ENCODE peak calls at places on chromosomes 16 and 17, in four cellular contexts. O, H, J and S are unnamed samples.

GRCh38 chr16:85286066-85286712 is 173.9 kb upstream of the CIBAR2 start:
- DNase-seq in O (peak; percentile 94), H (no peak), J (peak; percentile 84), S (no peak)

GRCh38 chr16:66050991-66051390 is 315.5 kb upstream of the CDH5 start:
- DNase-seq in O (no peak), H (no peak), J (no peak), S (no peak)

GRCh38 chr17:41538565-41538991 is 10.5 kb upstream of the KRT19 start:
- DNase-seq in O (no peak), H (no peak), J (peak; percentile 26), S (no peak)

GRCh38 chr17:15213381-15214087 is 51.6 kb downstream of the PMP22 start:
- DNase-seq in O (no peak), H (no peak), J (peak; percentile 46), S (no peak)

GRCh38 chr16:6897910-6898475 is 434.7 kb upstream of the RBFOX1 start:
- DNase-seq in O (no peak), H (no peak), J (no peak), S (no peak)

GRCh38 chr17:65550075-65550635 is 11.3 kb downstream of the AXIN2 start:
- DNase-seq in O (no peak), H (no peak), J (no peak), S (no peak)

GRCh38 chr17:73368085-73368631 is 56.4 kb upstream of the CDC42EP4 start:
- DNase-seq in O (no peak), H (no peak), J (no peak), S (no peak)

GRCh38 chr16:67770371-67770991 is 35.9 kb downstream of the RANBP10 start:
- DNase-seq in O (no peak), H (no peak), J (peak; percentile 49), S (no peak)

GRCh38 chr17:7413346-7413985 is 5.8 kb downstream of the NLGN2 start:
- DNase-seq in O (no peak), H (no peak), J (peak; percentile 37), S (no peak)

GRCh38 chr16:83606486-83607030 is 201.2 kb upstream of the HSBP1 start:
- DNase-seq in O (no peak), H (no peak), J (no peak), S (no peak)

GRCh38 chr17:32277284-32277683 is 11.7 kb downstream of the RHBDL3 start:
- DNase-seq in O (no peak), H (no peak), J (peak; percentile 62), S (no peak)

GRCh38 chr17:76371656-76372628 is 12.5 kb upstream of the SPHK1 start:
- DNase-seq in O (no peak), H (no peak), J (peak; percentile 89), S (no peak)

GRCh38 chr16:3518292-3518982 is 17.6 kb downstream of the CLUAP1 start:
- DNase-seq in O (no peak), H (no peak), J (no peak), S (no peak)